ENCODE peak calls at places on chromosome 16, in four cellular contexts. Y is HCT116, B is hepatocyte, L is fibroblast of lung. I is an unnamed sample. For H3K4me1, the result is how much of the 10 kb centered on the place peaks cover.

GRCh38 chr16:87487361-87487924 is 5.4 kb downstream of the ZCCHC14 start:
- DNase-seq in L (no peak), B (peak), Y (peak), I (peak)

GRCh38 chr16:75420987-75421819 is 12.1 kb downstream of the CFDP1 start:
- DNase-seq in B (peak), Y (no peak), L (peak), I (peak)

GRCh38 chr16:55502801-55503366 is 6.0 kb upstream of the LPCAT2 start:
- DNase-seq in B (peak), Y (peak), L (peak), I (no peak)

GRCh38 chr16:87117936-87118335 is 199.3 kb downstream of the C16orf95 start:
- DNase-seq in B (no peak), Y (no peak), L (no peak), I (no peak)

GRCh38 chr16:2048116-2048543 is 345 bp downstream of the TSC2 start:
- DNase-seq in L (no peak), Y (no peak), B (no peak), I (no peak)

GRCh38 chr16:3012246-3012645 is 477 bp upstream of the CLDN9 start:
- DNase-seq in Y (no peak), B (peak), L (no peak), I (no peak)

GRCh38 chr16:346587-346986 is 5.9 kb downstream of the AXIN1 start:
- DNase-seq in L (no peak), B (no peak), Y (no peak), I (peak)

GRCh38 chr16:54140057-54140787 is 146.4 kb downstream of the IRX3 start:
- DNase-seq in L (no peak), Y (no peak), B (peak), I (no peak)

GRCh38 chr16:1428511-1428910 is 2.4 kb upstream of the PERCC1 start:
- DNase-seq in Y (no peak), B (no peak), L (no peak), I (no peak)

GRCh38 chr16:88010343-88010970 is 59.2 kb downstream of the BANP start:
- DNase-seq in L (no peak), B (no peak), Y (no peak), I (no peak)

GRCh38 chr16:81486555-81487061 is 42.0 kb downstream of the CMIP start:
- DNase-seq in B (no peak), L (peak), Y (no peak), I (no peak)

GRCh38 chr16:82660078-82660645 is 33.4 kb downstream of the CDH13 start:
- DNase-seq in B (no peak), Y (no peak), L (peak), I (peak)

GRCh38 chr16:15044286-15044685 is 11.6 kb downstream of the NTAN1 start:
- DNase-seq in Y (no peak), L (no peak), B (no peak), I (no peak)

GRCh38 chr16:67857547-67858233 is 10.2 kb upstream of the CENPT start:
- DNase-seq in L (peak), B (peak), Y (no peak), I (peak)

GRCh38 chr16:54284319-54284930 is 2.2 kb downstream of the IRX3 start:
- DNase-seq in L (no peak), Y (no peak), B (peak), I (peak)

GRCh38 chr16:88432174-88432573 is 20.9 kb upstream of the ZFPM1 start:
- DNase-seq in Y (no peak), L (no peak), B (no peak), I (no peak)

GRCh38 chr16:49592507-49593422 is 219.2 kb downstream of the C16orf78 start:
- DNase-seq in B (peak), L (peak), Y (peak), I (no peak)

GRCh38 chr16:11674818-11675560 is 6.7 kb downstream of the SNN start:
- DNase-seq in B (no peak), L (peak), Y (peak), I (peak)

GRCh38 chr16:24668481-24669001 is 60.9 kb upstream of the TNRC6A start:
- DNase-seq in L (peak), B (no peak), Y (no peak), I (peak)

GRCh38 chr16:11706180-11706742 is 36.4 kb downstream of the TXNDC11 start:
- DNase-seq in L (peak), B (no peak), Y (no peak), I (no peak)

GRCh38 chr16:4318171-4318910 is 2.5 kb downstream of the GLIS2 start:
- DNase-seq in B (no peak), Y (no peak), L (no peak), I (no peak)

GRCh38 chr16:9703731-9704130 is 478.5 kb downstream of the GRIN2A start:
- DNase-seq in L (no peak), Y (no peak), B (peak), I (no peak)

GRCh38 chr16:30183961-30184429 is 593 bp downstream of the CORO1A start:
- DNase-seq in Y (no peak), B (no peak), L (no peak), I (no peak)

GRCh38 chr16:75107505-75107904 is 9.1 kb downstream of the LDHD start:
- DNase-seq in B (no peak), L (no peak), Y (no peak), I (no peak)

GRCh38 chr16:85898521-85899442 is at the start of gene IRF8:
- DNase-seq in L (peak), B (peak), Y (no peak), I (no peak)
- TF ChIP-seq EZH2 in L (peak), B (no peak), Y (no peak), I (peak)

GRCh38 chr16:89467382-89467781 is 23.0 kb downstream of the ANKRD11 start:
- DNase-seq in L (no peak), Y (no peak), B (no peak), I (no peak)
- H3K4me1 ChIP-seq in L (under half), Y (under half), B (under half), I (under half)

DNA sequence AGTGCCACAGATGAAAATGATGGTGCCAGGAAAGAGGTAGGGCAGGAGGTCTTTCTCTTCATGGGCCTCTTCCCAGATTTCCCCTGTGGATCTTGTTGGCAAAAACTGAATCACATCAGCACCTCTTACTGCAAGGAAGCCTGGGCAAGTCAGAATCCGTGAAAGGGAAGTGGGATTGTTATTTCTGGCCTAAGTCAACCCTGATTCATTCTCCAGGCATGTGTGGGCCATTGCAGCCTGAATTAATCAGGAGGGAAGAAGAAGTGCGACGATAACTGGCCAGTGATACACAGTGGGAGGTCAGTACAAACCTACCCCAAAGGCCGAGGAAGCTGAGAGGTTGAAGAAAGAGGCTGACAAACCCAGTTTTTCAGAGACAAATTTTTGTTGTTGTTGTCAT is 17.9 kb upstream of the NSMCE1 start:
- DNase-seq in Y (no peak), B (no peak), L (peak), I (peak)
- H3K27ac ChIP-seq in Y (no peak), B (no peak), L (peak), I (peak)

DNA sequence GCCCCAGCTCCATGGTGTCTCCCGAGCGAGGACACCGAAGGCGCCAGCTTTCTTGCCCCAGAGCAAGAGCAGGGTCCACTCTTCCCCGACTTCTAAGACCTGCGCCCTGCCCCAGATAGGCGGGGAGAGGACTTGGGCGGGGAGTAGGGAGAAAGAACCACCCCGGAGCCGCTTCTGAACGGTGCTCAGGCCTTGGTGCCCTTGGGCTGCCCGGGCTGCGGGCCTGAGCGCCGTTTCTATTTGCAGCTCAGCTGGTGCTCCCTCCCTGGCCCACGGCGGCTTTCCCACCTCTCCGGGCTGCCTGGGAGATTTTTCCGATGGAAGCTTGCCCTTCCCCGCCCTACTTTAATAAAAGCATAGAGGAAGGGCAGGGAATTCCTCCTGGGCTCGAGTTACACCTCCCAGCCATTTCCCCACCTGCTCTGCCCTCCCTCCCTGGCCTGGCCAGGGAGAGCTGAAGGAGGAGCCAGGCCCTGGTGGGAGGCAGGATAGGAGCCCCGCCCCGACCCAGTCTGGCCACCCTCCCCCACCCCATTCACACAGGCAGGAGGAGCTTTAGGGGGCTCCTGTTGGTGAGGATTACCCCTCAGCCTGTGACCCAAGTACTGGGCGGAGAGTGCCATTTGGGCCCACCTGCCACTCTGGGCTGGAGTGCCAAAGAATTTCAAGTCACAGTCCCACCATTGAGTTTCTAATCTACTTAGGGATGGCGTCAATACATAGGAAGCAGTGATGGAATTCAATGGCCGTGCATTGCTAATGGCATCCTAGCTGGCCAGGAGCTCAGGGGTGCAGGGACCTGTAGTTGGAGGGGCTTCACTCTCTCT is 2.0 kb downstream of the MMP15 start:
- DNase-seq in B (peak), L (peak), Y (peak), I (peak)
- TF ChIP-seq EZH2 in B (no peak), L (peak), Y (no peak), I (no peak)

GRCh38 chr16:85578599-85578948 is 34.5 kb upstream of the GSE1 start:
- DNase-seq in L (no peak), B (no peak), Y (no peak), I (no peak)
- H3K4me1 ChIP-seq in L (under half), B (half or more), Y (under half), I (under half)

GRCh38 chr16:69283851-69284250 is 27.3 kb upstream of the VPS4A start:
- DNase-seq in Y (no peak), B (no peak), L (no peak), I (no peak)

GRCh38 chr16:69285240-69285639 is 25.9 kb upstream of the VPS4A start:
- DNase-seq in Y (no peak), B (no peak), L (no peak), I (no peak)

GRCh38 chr16:69286941-69287713 is 24.0 kb upstream of the VPS4A start:
- DNase-seq in B (peak), L (peak), Y (peak), I (peak)
- H3K27ac ChIP-seq in B (no peak), L (peak), Y (no peak), I (no peak)

GRCh38 chr16:79114759-79115158 is 485.8 kb downstream of the MAF start:
- DNase-seq in Y (no peak), B (no peak), L (no peak), I (no peak)

GRCh38 chr16:79110242-79110641 is 490.3 kb downstream of the MAF start:
- DNase-seq in L (no peak), Y (no peak), B (no peak), I (no peak)

GRCh38 chr16:79110953-79111352 is 489.6 kb downstream of the MAF start:
- DNase-seq in Y (no peak), B (no peak), L (no peak), I (no peak)
- TF ChIP-seq EZH2 in Y (no peak), B (no peak), L (no peak), I (no peak)

DNA sequence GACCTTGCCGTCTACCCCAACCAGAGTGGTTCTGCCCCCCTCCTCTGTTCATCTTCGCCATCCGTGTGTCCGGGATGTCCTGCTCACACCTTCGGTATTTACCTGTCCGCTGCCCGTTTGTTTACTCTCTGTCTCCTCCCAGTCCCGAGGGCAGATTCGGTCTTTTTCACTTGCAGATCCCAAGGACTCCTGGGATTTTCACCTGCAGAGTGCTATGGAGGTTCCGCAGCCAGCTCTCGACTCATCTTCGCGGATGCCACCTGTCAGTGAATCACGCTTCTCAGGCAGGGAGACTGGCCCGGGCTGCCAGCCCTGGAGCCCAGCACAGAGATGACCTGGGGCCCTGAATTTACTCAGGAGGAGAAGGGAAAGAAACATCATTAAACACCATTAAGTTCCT is 8.1 kb downstream of the CRISPLD2 start:
- DNase-seq in B (no peak), L (no peak), Y (no peak), I (no peak)
- H3K4me1 ChIP-seq in B (under half), L (under half), Y (under half), I (under half)

GRCh38 chr16:72890587-72890986 is 157.3 kb downstream of the ZFHX3 start:
- DNase-seq in B (no peak), Y (no peak), L (no peak), I (no peak)
- H3K27ac ChIP-seq in B (no peak), Y (no peak), L (no peak), I (no peak)

I was measured in mammary epithelial cell.